ENCODE peak calls at places on chromosomes 6 and 20, in five cellular contexts. J, P, N, G and B are unnamed samples.

GRCh38 chr20:47559141-47559540 is 57.5 kb downstream of the NCOA3 start:
- DNase-seq in G (no peak), P (no peak), J (peak; percentile 65), N (no peak), B (no peak)

GRCh38 chr6:93424303-93425064 is 5.1 kb upstream of the EPHA7 start:
- DNase-seq in G (no peak), J (peak; percentile 42), P (no peak), N (no peak), B (no peak)

GRCh38 chr20:4942336-4942735 is 59.0 kb downstream of the SLC23A2 start:
- DNase-seq in G (no peak), P (no peak), J (no peak), N (no peak), B (no peak)

GRCh38 chr20:35702051-35702823 is 3.0 kb downstream of the ROMO1 start:
- DNase-seq in G (no peak), N (no peak), P (no peak), J (no peak), B (no peak)

GRCh38 chr6:42851599-42851998 is 27.8 kb upstream of the RPL7L1 start:
- DNase-seq in G (no peak), P (no peak), J (no peak), N (no peak), B (no peak)

GRCh38 chr6:35634316-35634715 is 54.4 kb downstream of the FKBP5 start:
- DNase-seq in P (peak; percentile 16), J (peak; percentile 42), N (no peak), G (no peak), B (no peak)

GRCh38 chr20:51563141-51563596 is 20.6 kb upstream of the NFATC2 start:
- DNase-seq in P (no peak), N (no peak), J (no peak), G (peak; percentile 26), B (no peak)

GRCh38 chr20:23282546-23282945 is 68.0 kb upstream of the NXT1 start:
- DNase-seq in N (no peak), J (no peak), P (no peak), G (no peak), B (no peak)

GRCh38 chr6:45661667-45662066 is 283.9 kb upstream of the SUPT3H start:
- DNase-seq in N (no peak), G (no peak), J (peak; percentile 27), P (no peak), B (no peak)

GRCh38 chr6:46923476-46923875 is 1.7 kb upstream of the ADGRF5 start:
- DNase-seq in N (no peak), P (no peak), G (no peak), J (no peak), B (no peak)

GRCh38 chr6:116101298-116101718 is 655 bp downstream of the NT5DC1 start:
- DNase-seq in J (no peak), N (no peak), P (peak; percentile 80), G (peak; percentile 86), B (no peak)

GRCh38 chr6:42316390-42316970 is 98.8 kb upstream of the MRPS10 start:
- DNase-seq in N (no peak), P (no peak), J (peak; percentile 60), G (peak; percentile 35), B (no peak)

GRCh38 chr6:90222724-90223198 is 73.9 kb downstream of the BACH2 start:
- DNase-seq in P (no peak), J (no peak), G (no peak), N (no peak), B (no peak)

DNA sequence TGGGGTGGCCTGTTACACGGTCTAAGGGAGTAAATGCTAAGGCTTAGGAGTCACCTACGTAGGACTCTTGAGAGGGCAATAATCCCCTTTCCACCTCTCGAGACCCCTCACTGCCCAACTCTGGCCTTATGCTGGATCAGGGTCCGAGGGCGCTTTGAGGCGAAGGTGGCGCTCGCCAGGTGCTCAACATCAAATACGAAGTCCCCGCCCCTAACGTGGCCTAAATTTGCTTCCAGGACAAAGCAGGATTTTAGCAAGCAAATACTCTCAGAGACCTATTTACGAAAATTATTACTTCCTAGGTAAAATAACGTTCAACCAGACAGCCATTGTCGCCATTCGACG is 420 bp upstream of the TRIM26 start:
- DNase-seq in P (no peak), N (no peak), G (no peak), J (no peak), B (no peak)
- H3K27ac ChIP-seq in P (peak overlapping the region; percentile 97), N (peak overlapping the region; percentile 96), G (peak overlapping the region; percentile 97), J (peak overlapping the region; percentile 61), B (peak overlapping the region; percentile 95)

GRCh38 chr20:62771396-62772102 is 24.7 kb upstream of the MRGBP start:
- DNase-seq in G (no peak), P (no peak), J (no peak), N (no peak), B (no peak)
- H3K27ac ChIP-seq in G (no peak overlapping the region), P (no peak overlapping the region), J (no peak overlapping the region), N (no peak overlapping the region), B (no peak overlapping the region)

DNA sequence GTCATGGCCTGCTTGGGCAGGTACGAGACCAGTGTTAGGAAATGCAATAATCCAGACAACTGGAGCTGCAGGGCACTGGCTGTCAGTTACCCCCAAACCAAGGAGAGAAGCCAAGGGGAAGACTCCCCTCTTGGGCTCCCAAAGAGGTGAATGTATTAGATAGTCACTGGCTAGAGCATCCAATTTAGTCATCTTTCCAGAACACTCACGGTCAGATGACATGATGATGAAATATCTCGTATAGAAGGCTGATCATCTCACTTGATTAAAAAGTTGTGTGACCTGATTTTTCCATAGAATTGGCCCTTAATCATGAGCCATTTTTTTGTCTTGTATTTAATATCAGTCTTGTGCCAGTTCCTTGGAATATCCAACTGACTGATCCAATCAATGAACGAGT is 40.7 kb downstream of the SLC22A3 start:
- DNase-seq in N (no peak), G (no peak), P (no peak), J (no peak), B (no peak)
- H3K27ac ChIP-seq in N (no peak overlapping the region), G (no peak overlapping the region), P (no peak overlapping the region), J (no peak overlapping the region), B (no peak overlapping the region)

DNA sequence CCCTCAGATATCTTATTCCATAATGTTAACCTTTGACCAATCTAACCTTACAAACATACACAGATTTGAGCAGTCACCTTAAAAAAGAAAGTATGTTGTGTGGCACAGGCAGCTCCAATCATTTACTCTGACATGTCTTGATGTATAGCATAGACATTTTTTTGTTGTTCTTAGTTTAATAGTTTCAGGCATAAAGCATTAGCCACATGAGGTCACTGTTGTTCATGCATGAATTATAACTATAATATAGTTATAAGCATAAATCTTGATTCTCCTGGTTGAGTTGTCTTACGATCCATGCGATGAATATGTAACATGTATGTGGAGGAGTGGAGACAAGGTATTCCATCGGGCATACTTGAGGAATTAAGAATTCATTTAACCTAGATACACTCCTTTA is 26.1 kb upstream of the NKAIN2 start:
- DNase-seq in G (no peak), J (peak; percentile 23), N (no peak), P (no peak), B (no peak)
- H3K27ac ChIP-seq in G (no peak overlapping the region), J (no peak overlapping the region), N (no peak overlapping the region), P (no peak overlapping the region), B (no peak overlapping the region)

GRCh38 chr20:18728867-18729224 is 84.7 kb upstream of the SCP2D1 start:
- DNase-seq in J (no peak), G (no peak), N (no peak), P (no peak), B (no peak)
- H3K27ac ChIP-seq in J (no peak overlapping the region), G (no peak overlapping the region), N (no peak overlapping the region), P (no peak overlapping the region), B (peak overlapping the region; percentile 18)

GRCh38 chr6:76840865-76841264 is 622.4 kb downstream of the HTR1B start:
- DNase-seq in G (no peak), N (no peak), J (no peak), P (no peak), B (no peak)
- H3K27ac ChIP-seq in G (no peak overlapping the region), N (no peak overlapping the region), J (no peak overlapping the region), P (no peak overlapping the region), B (no peak overlapping the region)

GRCh38 chr6:51260003-51260402 is 441.3 kb downstream of the TFAP2B start:
- DNase-seq in N (no peak), P (no peak), G (no peak), J (no peak), B (no peak)
- H3K27ac ChIP-seq in N (no peak overlapping the region), P (no peak overlapping the region), G (no peak overlapping the region), J (no peak overlapping the region), B (no peak overlapping the region)

GRCh38 chr6:2622683-2623082 is 128.0 kb downstream of the MYLK4 start:
- DNase-seq in G (no peak), N (no peak), P (peak; percentile 62), J (peak; percentile 46), B (no peak)
- H3K27ac ChIP-seq in G (no peak overlapping the region), N (no peak overlapping the region), P (peak overlapping the region; percentile 45), J (no peak overlapping the region), B (no peak overlapping the region)